ENCODE peak calls at places on chromosomes 4 and X, in six cellular contexts. K is germinal center; U is HEK293T; F is NCI-H345; S is T-cell; M is activated CD4-positive, alpha-beta T cell treated with anti-CD3 and anti-CD28 coated beads, Interleukin-2, amount 10 ng/mL, durations not matched to agents 7 days and 5 days. T is an unnamed sample.

GRCh38 chr4:153792007-153792892 is 3.4 kb upstream of the SFRP2 start:
- DNase-seq in K (no peak), S (peak; percentile 16), F (no peak), M (peak; percentile 21), U (no peak), T (no peak)

GRCh38 chr4:182749768-182750167 is 167.4 kb downstream of the DCTD start:
- DNase-seq in M (no peak), F (peak; percentile 70), U (no peak), S (no peak), K (no peak), T (no peak)

GRCh38 chr4:6999172-7000086 is 43.7 kb upstream of the TADA2B start:
- DNase-seq in M (peak; percentile 53), F (no peak), K (no peak), U (no peak), S (no peak), T (peak; percentile 40)

GRCh38 chrX:120365320-120365719 is 3.4 kb downstream of the ATP1B4 start:
- DNase-seq in M (peak; percentile 45), S (peak; percentile 26), K (peak; percentile 33), U (peak; percentile 74), F (no peak), T (peak; percentile 13)

GRCh38 chrX:150313514-150313913 is 49.6 kb upstream of the MAMLD1 start:
- DNase-seq in U (no peak), S (no peak), K (no peak), M (no peak), F (no peak), T (no peak)

GRCh38 chrX:1443496-1444075 is 9.1 kb downstream of the ASMTL start:
- DNase-seq in K (no peak), U (no peak), F (no peak), S (no peak), M (no peak), T (no peak)

GRCh38 chrX:148422531-148422930 is 77.9 kb upstream of the AFF2 start:
- DNase-seq in F (no peak), U (no peak), K (no peak), S (no peak), M (no peak), T (no peak)

GRCh38 chrX:150961631-150962030 is 21.5 kb upstream of the HMGB3 start:
- DNase-seq in M (no peak), U (no peak), S (no peak), F (no peak), K (no peak), T (no peak)

GRCh38 chr4:55707507-55707906 is 71.4 kb upstream of the NMU start:
- DNase-seq in M (no peak), K (no peak), U (no peak), S (no peak), F (no peak), T (no peak)

GRCh38 chr4:184100297-184100885 is 117.3 kb downstream of the ENPP6 start:
- DNase-seq in K (peak; percentile 63), F (peak; percentile 19), U (peak; percentile 64), S (peak; percentile 32), M (peak; percentile 46), T (no peak)

GRCh38 chrX:66931713-66932112 is 292.8 kb upstream of the EDA2R start:
- DNase-seq in U (no peak), M (no peak), S (no peak), K (no peak), F (no peak), T (no peak)

GRCh38 chr4:119136541-119136940 is 909 bp downstream of the MYOZ2 start:
- DNase-seq in U (no peak), S (no peak), M (no peak), F (no peak), K (no peak), T (no peak)

GRCh38 chrX:118901991-118902390 is 72.4 kb upstream of the LONRF3 start:
- DNase-seq in M (no peak), U (no peak), F (peak; percentile 59), S (no peak), K (no peak), T (no peak)

GRCh38 chr4:94766856-94767255 is 9.1 kb downstream of the BMPR1B start:
- DNase-seq in U (no peak), S (no peak), M (no peak), K (no peak), F (no peak), T (no peak)

GRCh38 chr4:55887594-55887993 is 34.1 kb downstream of the EXOC1 start:
- DNase-seq in S (no peak), U (peak; percentile 22), K (no peak), F (no peak), M (no peak), T (no peak)

GRCh38 chr4:21046121-21046520 is 345.9 kb downstream of the PACRGL start:
- DNase-seq in U (no peak), K (no peak), S (no peak), M (no peak), F (no peak), T (no peak)

GRCh38 chr4:111269439-111269838 is 646.6 kb upstream of the PITX2 start:
- DNase-seq in U (no peak), F (no peak), M (no peak), K (no peak), S (no peak), T (no peak)

GRCh38 chr4:69078852-69079251 is 17.4 kb upstream of the UGT2B7 start:
- DNase-seq in M (no peak), K (no peak), F (peak; percentile 53), U (no peak), S (no peak), T (no peak)

GRCh38 chr4:165124488-165124887 is 11.8 kb upstream of the TMEM192 start:
- DNase-seq in F (no peak), S (no peak), M (no peak), K (no peak), U (no peak), T (no peak)

GRCh38 chrX:21932277-21932996 is 8.1 kb upstream of the SMS start:
- DNase-seq in M (no peak), S (no peak), K (no peak), F (no peak), U (no peak), T (no peak)

GRCh38 chr4:118193421-118193820 is 159.1 kb downstream of the NDST3 start:
- DNase-seq in S (no peak), K (no peak), M (no peak), F (no peak), U (no peak), T (no peak)

GRCh38 chrX:25020391-25021131 is 4.8 kb upstream of the ARX start:
- DNase-seq in M (peak; percentile 18), K (peak; percentile 61), F (peak; percentile 53), S (no peak), U (peak; percentile 82), T (peak; percentile 11)

GRCh38 chr4:101418055-101418454 is 70.7 kb upstream of the PPP3CA start:
- DNase-seq in U (no peak), S (peak; percentile 42), F (no peak), M (peak; percentile 80), K (no peak), T (peak; percentile 76)

T was measured in central memory CD4-positive, alpha-beta T cell.